ENCODE peak calls at places on chromosomes 7 and 10, in seven cellular contexts. One of them, this sample, is unnamed.

GRCh38 chr7:47852330-47853245 is 95.7 kb downstream of the PKD1L1 start:
- DNase-seq in tibial artery: no peak
- DNase-seq in uterus: no peak
- DNase-seq in CD4-positive, alpha-beta T cell: no peak
- DNase-seq in esophagus squamous epithelium: no peak
- DNase-seq in pancreas: no peak
- DNase-seq in body of pancreas: no peak
- DNase-seq in this sample: no peak

GRCh38 chr7:25369794-25370193 is 141.5 kb upstream of the NPVF start:
- DNase-seq in CD4-positive, alpha-beta T cell: no peak
- DNase-seq in esophagus squamous epithelium: no peak
- DNase-seq in tibial artery: peak; percentile 41
- DNase-seq in body of pancreas: peak; percentile 46
- DNase-seq in pancreas: peak; percentile 38
- DNase-seq in uterus: peak; percentile 86
- DNase-seq in this sample: no peak

GRCh38 chr7:120293027-120293426 is 20.1 kb downstream of the KCND2 start:
- DNase-seq in tibial artery: no peak
- DNase-seq in pancreas: no peak
- DNase-seq in CD4-positive, alpha-beta T cell: no peak
- DNase-seq in esophagus squamous epithelium: no peak
- DNase-seq in body of pancreas: no peak
- DNase-seq in uterus: no peak
- DNase-seq in this sample: no peak

GRCh38 chr10:4941540-4942330 is 21.5 kb upstream of the AKR1C1 start:
- DNase-seq in pancreas: no peak
- DNase-seq in body of pancreas: no peak
- DNase-seq in uterus: no peak
- DNase-seq in esophagus squamous epithelium: no peak
- DNase-seq in CD4-positive, alpha-beta T cell: no peak
- DNase-seq in tibial artery: no peak
- DNase-seq in this sample: no peak

GRCh38 chr7:130489140-130489967 is 2.5 kb upstream of the MEST start:
- DNase-seq in uterus: no peak
- DNase-seq in esophagus squamous epithelium: no peak
- DNase-seq in tibial artery: no peak
- DNase-seq in pancreas: no peak
- DNase-seq in CD4-positive, alpha-beta T cell: no peak
- DNase-seq in body of pancreas: no peak
- DNase-seq in this sample: no peak

GRCh38 chr10:103692421-103693069 is 162.8 kb downstream of the SH3PXD2A start:
- DNase-seq in uterus: no peak
- DNase-seq in tibial artery: no peak
- DNase-seq in CD4-positive, alpha-beta T cell: no peak
- DNase-seq in pancreas: no peak
- DNase-seq in esophagus squamous epithelium: no peak
- DNase-seq in body of pancreas: no peak
- DNase-seq in this sample: no peak

GRCh38 chr10:67903581-67903980 is 19.1 kb downstream of the SIRT1 start:
- DNase-seq in uterus: no peak
- DNase-seq in tibial artery: no peak
- DNase-seq in pancreas: no peak
- DNase-seq in CD4-positive, alpha-beta T cell: no peak
- DNase-seq in body of pancreas: no peak
- DNase-seq in esophagus squamous epithelium: no peak
- DNase-seq in this sample: no peak

GRCh38 chr7:107486041-107486440 is 16.2 kb downstream of the GPR22 start:
- DNase-seq in body of pancreas: no peak
- DNase-seq in esophagus squamous epithelium: no peak
- DNase-seq in pancreas: no peak
- DNase-seq in CD4-positive, alpha-beta T cell: no peak
- DNase-seq in uterus: no peak
- DNase-seq in tibial artery: no peak
- DNase-seq in this sample: no peak

GRCh38 chr10:52172581-52172980 is 141.5 kb upstream of the DKK1 start:
- DNase-seq in tibial artery: no peak
- DNase-seq in CD4-positive, alpha-beta T cell: no peak
- DNase-seq in uterus: no peak
- DNase-seq in body of pancreas: no peak
- DNase-seq in esophagus squamous epithelium: no peak
- DNase-seq in pancreas: no peak
- DNase-seq in this sample: no peak

GRCh38 chr7:111018960-111019835 is 71.7 kb upstream of the LRRN3 start:
- DNase-seq in body of pancreas: no peak
- DNase-seq in tibial artery: no peak
- DNase-seq in esophagus squamous epithelium: no peak
- DNase-seq in uterus: no peak
- DNase-seq in pancreas: no peak
- DNase-seq in CD4-positive, alpha-beta T cell: no peak
- DNase-seq in this sample: no peak

GRCh38 chr10:19921300-19922140 is 105.3 kb downstream of the PLXDC2 start:
- DNase-seq in uterus: no peak
- DNase-seq in esophagus squamous epithelium: no peak
- DNase-seq in tibial artery: no peak
- DNase-seq in pancreas: no peak
- DNase-seq in CD4-positive, alpha-beta T cell: no peak
- DNase-seq in body of pancreas: no peak
- DNase-seq in this sample: no peak

GRCh38 chr10:125113661-125114388 is 46.5 kb downstream of the CTBP2 start:
- DNase-seq in body of pancreas: peak; percentile 7
- DNase-seq in esophagus squamous epithelium: no peak
- DNase-seq in pancreas: no peak
- DNase-seq in CD4-positive, alpha-beta T cell: no peak
- DNase-seq in uterus: peak; percentile 44
- DNase-seq in tibial artery: no peak
- DNase-seq in this sample: no peak

GRCh38 chr7:81013036-81013435 is 94.2 kb upstream of the SEMA3C start:
- DNase-seq in CD4-positive, alpha-beta T cell: no peak
- DNase-seq in esophagus squamous epithelium: no peak
- DNase-seq in body of pancreas: no peak
- DNase-seq in tibial artery: no peak
- DNase-seq in uterus: no peak
- DNase-seq in pancreas: no peak
- DNase-seq in this sample: no peak

GRCh38 chr10:76082956-76083355 is 651.5 kb downstream of the LRMDA start:
- DNase-seq in CD4-positive, alpha-beta T cell: no peak
- DNase-seq in tibial artery: no peak
- DNase-seq in pancreas: no peak
- DNase-seq in esophagus squamous epithelium: no peak
- DNase-seq in uterus: no peak
- DNase-seq in body of pancreas: no peak
- DNase-seq in this sample: no peak

GRCh38 chr10:85916999-85917573 is 449.5 kb downstream of the GRID1 start:
- DNase-seq in uterus: no peak
- DNase-seq in esophagus squamous epithelium: no peak
- DNase-seq in tibial artery: no peak
- DNase-seq in body of pancreas: peak; percentile 25
- DNase-seq in CD4-positive, alpha-beta T cell: no peak
- DNase-seq in pancreas: peak; percentile 16
- DNase-seq in this sample: no peak

GRCh38 chr10:78931333-78932083 is 137.3 kb upstream of the ZMIZ1 start:
- DNase-seq in pancreas: no peak
- DNase-seq in body of pancreas: no peak
- DNase-seq in uterus: peak; percentile 80
- DNase-seq in tibial artery: peak; percentile 79
- DNase-seq in esophagus squamous epithelium: no peak
- DNase-seq in CD4-positive, alpha-beta T cell: no peak
- DNase-seq in this sample: peak; percentile 63

GRCh38 chr10:95860486-95861040 is 47.2 kb upstream of the CC2D2B start:
- DNase-seq in uterus: no peak
- DNase-seq in tibial artery: no peak
- DNase-seq in esophagus squamous epithelium: no peak
- DNase-seq in body of pancreas: no peak
- DNase-seq in pancreas: no peak
- DNase-seq in CD4-positive, alpha-beta T cell: no peak
- DNase-seq in this sample: no peak

GRCh38 chr10:103192089-103192450 is 1.0 kb downstream of the NT5C2 start:
- DNase-seq in CD4-positive, alpha-beta T cell: no peak
- DNase-seq in tibial artery: no peak
- DNase-seq in uterus: no peak
- DNase-seq in pancreas: no peak
- DNase-seq in body of pancreas: no peak
- DNase-seq in esophagus squamous epithelium: no peak
- DNase-seq in this sample: no peak

DNA sequence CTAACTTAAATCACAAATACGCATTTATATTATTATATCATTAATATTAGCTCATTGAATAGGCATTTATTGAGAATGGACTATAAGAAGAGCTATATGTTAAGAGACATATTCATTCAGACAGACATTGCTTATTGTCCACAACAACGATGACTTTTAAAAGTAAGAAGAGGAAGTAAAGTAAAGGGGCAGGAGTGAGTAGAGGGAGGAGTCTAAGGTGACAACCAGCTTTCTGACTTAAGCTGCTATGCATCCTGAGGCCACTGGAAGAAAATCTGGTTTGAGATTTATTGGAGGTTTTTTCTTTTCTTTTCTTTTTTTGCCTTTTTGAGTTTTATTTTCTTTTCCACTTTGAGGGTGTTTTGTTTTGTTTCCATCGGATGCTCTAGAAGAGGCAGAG is 723.5 kb downstream of the GRM8 start:
- DNase-seq in uterus: no peak
- DNase-seq in esophagus squamous epithelium: no peak
- DNase-seq in pancreas: no peak
- DNase-seq in CD4-positive, alpha-beta T cell: no peak
- DNase-seq in tibial artery: no peak
- DNase-seq in body of pancreas: no peak
- DNase-seq in this sample: no peak
- TF ChIP-seq CTCF in uterus: no peak
- TF ChIP-seq CTCF in esophagus squamous epithelium: no peak
- TF ChIP-seq CTCF in pancreas: no peak
- TF ChIP-seq CTCF in CD4-positive, alpha-beta T cell: no peak
- TF ChIP-seq CTCF in tibial artery: no peak
- TF ChIP-seq CTCF in body of pancreas: no peak
- TF ChIP-seq CTCF in this sample: no peak

GRCh38 chr10:132768346-132769248 is 17.4 kb downstream of the NKX6-2 start:
- DNase-seq in esophagus squamous epithelium: no peak
- DNase-seq in uterus: no peak
- DNase-seq in tibial artery: no peak
- DNase-seq in pancreas: no peak
- DNase-seq in CD4-positive, alpha-beta T cell: no peak
- DNase-seq in body of pancreas: no peak
- DNase-seq in this sample: no peak
- H3K9me3 ChIP-seq in esophagus squamous epithelium: no peaks in the 10 kb centered on the region
- H3K9me3 ChIP-seq in uterus: no peaks in the 10 kb centered on the region
- H3K9me3 ChIP-seq in tibial artery: no peaks in the 10 kb centered on the region
- H3K9me3 ChIP-seq in pancreas: no peaks in the 10 kb centered on the region
- H3K9me3 ChIP-seq in CD4-positive, alpha-beta T cell: no peaks in the 10 kb centered on the region
- H3K9me3 ChIP-seq in body of pancreas: no peaks in the 10 kb centered on the region
- H3K9me3 ChIP-seq in this sample: peaks cover 45% of the 10 kb centered on the region

GRCh38 chr7:152435384-152436278 is at the start of gene KMT2C:
- DNase-seq in esophagus squamous epithelium: no peak
- DNase-seq in tibial artery: peak; percentile 48
- DNase-seq in pancreas: peak; percentile 67
- DNase-seq in CD4-positive, alpha-beta T cell: peak; percentile 41
- DNase-seq in uterus: peak; percentile 59
- DNase-seq in body of pancreas: peak; percentile 72
- DNase-seq in this sample: no peak

GRCh38 chr7:152430857-152431256 is 4.9 kb downstream of the KMT2C start:
- DNase-seq in body of pancreas: no peak
- DNase-seq in CD4-positive, alpha-beta T cell: no peak
- DNase-seq in esophagus squamous epithelium: no peak
- DNase-seq in uterus: no peak
- DNase-seq in pancreas: no peak
- DNase-seq in tibial artery: no peak
- DNase-seq in this sample: no peak

GRCh38 chr7:152442330-152442835 is 6.6 kb upstream of the KMT2C start:
- DNase-seq in esophagus squamous epithelium: no peak
- DNase-seq in tibial artery: no peak
- DNase-seq in uterus: no peak
- DNase-seq in pancreas: no peak
- DNase-seq in CD4-positive, alpha-beta T cell: no peak
- DNase-seq in body of pancreas: no peak
- DNase-seq in this sample: no peak

DNA sequence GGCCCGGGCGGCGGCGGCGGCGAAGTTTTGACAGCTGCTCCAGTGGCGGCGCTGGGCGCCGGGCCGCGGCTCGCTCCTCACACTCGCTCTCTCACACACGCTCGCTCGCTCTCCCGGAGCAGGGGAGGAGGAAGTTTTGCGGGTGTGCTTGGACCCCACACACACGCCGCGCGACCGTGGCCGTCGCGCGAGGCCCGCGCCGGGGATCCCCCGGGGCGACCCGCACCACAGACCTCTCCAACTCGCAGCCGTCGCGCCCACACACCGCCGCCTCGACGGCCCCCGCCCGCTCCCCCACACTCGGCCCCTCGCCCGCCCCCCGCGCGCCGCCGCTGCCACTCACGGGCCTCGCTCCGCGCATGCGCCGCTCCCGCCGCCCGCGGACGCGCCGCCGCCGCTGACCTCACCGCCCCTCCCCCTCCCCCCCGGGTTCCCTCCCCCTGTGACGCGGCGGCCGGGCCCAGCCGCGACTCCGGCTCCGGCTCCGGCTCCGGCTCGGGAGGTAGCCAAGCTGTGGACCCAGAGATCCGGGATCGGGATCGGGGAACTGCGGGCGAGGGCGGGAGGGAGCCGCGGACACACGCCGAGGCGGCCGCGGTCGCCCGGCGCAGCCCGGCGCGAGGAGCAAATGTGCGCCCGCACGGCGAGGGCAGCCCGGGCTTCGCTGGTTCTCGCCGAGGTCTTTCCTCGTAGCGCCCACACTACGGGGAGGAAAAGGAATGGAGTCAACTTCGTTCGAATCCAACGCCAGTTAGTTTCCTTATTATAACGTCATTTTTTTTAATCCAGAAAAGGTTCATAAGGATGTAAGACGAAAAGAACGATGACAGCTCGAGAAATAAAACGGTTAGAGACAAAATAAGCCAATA is 710 bp upstream of the KMT2C start:
- DNase-seq in CD4-positive, alpha-beta T cell: peak; percentile 88
- DNase-seq in esophagus squamous epithelium: peak; percentile 44
- DNase-seq in pancreas: peak; percentile 96
- DNase-seq in uterus: peak; percentile 96
- DNase-seq in tibial artery: peak; percentile 91
- DNase-seq in body of pancreas: peak; percentile 96
- DNase-seq in this sample: peak; percentile 68
- TF ChIP-seq CTCF in CD4-positive, alpha-beta T cell: no peak
- TF ChIP-seq CTCF in esophagus squamous epithelium: no peak
- TF ChIP-seq CTCF in pancreas: no peak
- TF ChIP-seq CTCF in uterus: no peak
- TF ChIP-seq CTCF in tibial artery: no peak
- TF ChIP-seq CTCF in body of pancreas: no peak
- TF ChIP-seq CTCF in this sample: no peak

DNA sequence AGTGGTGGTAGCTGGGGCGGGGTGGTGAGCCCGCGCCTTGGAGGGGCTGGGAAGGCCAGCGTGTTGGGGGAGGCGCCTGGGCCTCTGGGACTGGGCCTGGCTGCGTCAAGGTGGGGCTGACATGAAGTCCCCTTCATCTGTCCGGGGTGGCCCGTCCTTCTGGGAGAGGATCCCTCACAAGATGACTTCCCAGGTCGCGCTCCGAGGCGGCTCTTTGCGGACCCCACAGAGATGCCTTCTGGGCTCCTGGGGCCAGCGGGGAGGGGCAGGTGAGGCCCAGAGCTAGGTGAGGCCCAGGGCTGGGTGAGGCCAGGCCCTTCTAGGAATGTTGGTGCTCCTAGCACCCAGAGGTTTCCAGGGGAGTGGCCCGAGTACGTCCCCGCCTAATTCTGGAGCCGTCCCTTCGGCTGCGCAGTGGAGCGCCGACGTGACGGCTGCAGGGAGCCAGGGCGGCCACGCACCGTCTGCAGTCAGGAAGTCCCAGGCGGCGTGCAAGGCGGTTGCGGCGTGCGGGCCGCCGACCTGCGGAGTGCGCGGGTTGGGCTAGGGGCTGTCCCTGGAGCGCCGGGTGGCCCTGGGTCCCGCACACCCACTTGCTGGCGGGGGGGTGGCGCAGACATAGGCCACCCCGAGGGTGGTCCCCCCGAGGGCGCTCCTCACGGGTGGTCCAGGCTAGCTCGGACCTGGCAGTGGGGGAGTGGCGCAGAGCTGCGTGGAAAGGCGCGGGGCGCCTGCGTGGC is 58.3 kb upstream of the NUPR2 start:
- DNase-seq in esophagus squamous epithelium: no peak
- DNase-seq in body of pancreas: no peak
- DNase-seq in CD4-positive, alpha-beta T cell: no peak
- DNase-seq in uterus: no peak
- DNase-seq in pancreas: no peak
- DNase-seq in tibial artery: no peak
- DNase-seq in this sample: no peak
- H3K9me3 ChIP-seq in esophagus squamous epithelium: no peaks in the 10 kb centered on the region
- H3K9me3 ChIP-seq in body of pancreas: no peaks in the 10 kb centered on the region
- H3K9me3 ChIP-seq in CD4-positive, alpha-beta T cell: no peaks in the 10 kb centered on the region
- H3K9me3 ChIP-seq in uterus: no peaks in the 10 kb centered on the region
- H3K9me3 ChIP-seq in pancreas: no peaks in the 10 kb centered on the region
- H3K9me3 ChIP-seq in tibial artery: no peaks in the 10 kb centered on the region
- H3K9me3 ChIP-seq in this sample: peaks cover 16% of the 10 kb centered on the region

This sample was measured in AG04450.